ENCODE peak calls at places on chromosome 2, in nine cellular contexts. One of them, this sample, is unnamed.

GRCh38 chr2:191376981-191377629 is 131.9 kb downstream of the MYO1B start:
- DNase-seq in GM04504: peak; percentile 88
- DNase-seq in AG04449: peak; percentile 70
- DNase-seq in M059J: peak; percentile 94
- DNase-seq in left cardiac atrium: peak; percentile 72
- DNase-seq in Caco-2: peak; percentile 63
- DNase-seq in fibroblast of lung: peak; percentile 90
- DNase-seq in small intestine: peak; percentile 94
- DNase-seq in ureter: peak; percentile 70
- DNase-seq in this sample: peak; percentile 57

GRCh38 chr2:233928594-233929351 is 11.6 kb downstream of the TRPM8 start:
- DNase-seq in GM04504: no peak
- DNase-seq in AG04449: no peak
- DNase-seq in M059J: peak; percentile 39
- DNase-seq in left cardiac atrium: no peak
- DNase-seq in Caco-2: peak; percentile 35
- DNase-seq in fibroblast of lung: peak; percentile 10
- DNase-seq in small intestine: no peak
- DNase-seq in ureter: no peak
- DNase-seq in this sample: no peak

GRCh38 chr2:105375001-105375561 is 23.8 kb downstream of the FHL2 start:
- DNase-seq in GM04504: no peak
- DNase-seq in AG04449: no peak
- DNase-seq in M059J: no peak
- DNase-seq in left cardiac atrium: no peak
- DNase-seq in Caco-2: no peak
- DNase-seq in fibroblast of lung: peak; percentile 95
- DNase-seq in small intestine: no peak
- DNase-seq in ureter: no peak
- DNase-seq in this sample: no peak

GRCh38 chr2:217612920-217613319 is 389.9 kb downstream of the TNS1 start:
- DNase-seq in GM04504: no peak
- DNase-seq in AG04449: no peak
- DNase-seq in M059J: no peak
- DNase-seq in left cardiac atrium: no peak
- DNase-seq in Caco-2: no peak
- DNase-seq in fibroblast of lung: no peak
- DNase-seq in small intestine: no peak
- DNase-seq in ureter: no peak
- DNase-seq in this sample: no peak

GRCh38 chr2:232354069-232354468 is 24.5 kb upstream of the ALPP start:
- DNase-seq in GM04504: no peak
- DNase-seq in AG04449: no peak
- DNase-seq in M059J: no peak
- DNase-seq in left cardiac atrium: no peak
- DNase-seq in Caco-2: peak; percentile 5
- DNase-seq in fibroblast of lung: no peak
- DNase-seq in small intestine: no peak
- DNase-seq in ureter: no peak
- DNase-seq in this sample: no peak

GRCh38 chr2:158194229-158194628 is 92.6 kb downstream of the UPP2 start:
- DNase-seq in GM04504: no peak
- DNase-seq in AG04449: no peak
- DNase-seq in M059J: no peak
- DNase-seq in left cardiac atrium: no peak
- DNase-seq in Caco-2: no peak
- DNase-seq in fibroblast of lung: no peak
- DNase-seq in small intestine: no peak
- DNase-seq in ureter: no peak
- DNase-seq in this sample: no peak

GRCh38 chr2:16584094-16584493 is 81.5 kb downstream of the CYRIA start:
- DNase-seq in GM04504: no peak
- DNase-seq in AG04449: no peak
- DNase-seq in M059J: no peak
- DNase-seq in left cardiac atrium: no peak
- DNase-seq in Caco-2: no peak
- DNase-seq in fibroblast of lung: no peak
- DNase-seq in small intestine: no peak
- DNase-seq in ureter: no peak
- DNase-seq in this sample: no peak

GRCh38 chr2:1645761-1646476 is 98.4 kb downstream of the PXDN start:
- DNase-seq in GM04504: no peak
- DNase-seq in AG04449: no peak
- DNase-seq in M059J: no peak
- DNase-seq in left cardiac atrium: no peak
- DNase-seq in Caco-2: peak; percentile 35
- DNase-seq in fibroblast of lung: peak; percentile 28
- DNase-seq in small intestine: no peak
- DNase-seq in ureter: no peak
- DNase-seq in this sample: no peak

GRCh38 chr2:98188351-98189046 is 101.5 kb downstream of the VWA3B start:
- DNase-seq in GM04504: no peak
- DNase-seq in AG04449: no peak
- DNase-seq in M059J: peak; percentile 12
- DNase-seq in left cardiac atrium: no peak
- DNase-seq in Caco-2: peak; percentile 64
- DNase-seq in fibroblast of lung: peak; percentile 9
- DNase-seq in small intestine: no peak
- DNase-seq in ureter: no peak
- DNase-seq in this sample: no peak

GRCh38 chr2:173355132-173355865 is 627 bp downstream of the CDCA7 start:
- DNase-seq in GM04504: no peak
- DNase-seq in AG04449: no peak
- DNase-seq in M059J: peak; percentile 66
- DNase-seq in left cardiac atrium: peak; percentile 36
- DNase-seq in Caco-2: peak; percentile 59
- DNase-seq in fibroblast of lung: peak; percentile 74
- DNase-seq in small intestine: peak; percentile 57
- DNase-seq in ureter: peak; percentile 46
- DNase-seq in this sample: peak; percentile 11

GRCh38 chr2:138428710-138429440 is 72.7 kb upstream of the SPOPL start:
- DNase-seq in GM04504: no peak
- DNase-seq in AG04449: no peak
- DNase-seq in M059J: no peak
- DNase-seq in left cardiac atrium: no peak
- DNase-seq in Caco-2: no peak
- DNase-seq in fibroblast of lung: no peak
- DNase-seq in small intestine: no peak
- DNase-seq in ureter: no peak
- DNase-seq in this sample: no peak